ENCODE peak calls at places on chromosomes 11 and 22, in four cellular contexts. K is stimulated activated naive CD8-positive, alpha-beta T cell treated with anti-CD3 and anti-CD28 coated beads, Interleukin-15, Interleukin-2, amounts not matched to agents 100 U/mL and 50 U/mL, for 24 hours; B is stimulated activated CD4-positive, alpha-beta T cell treated with anti-CD3 and anti-CD28 coated beads, Interleukin-1b, Interleukin-23, amount 100 ng/mL, for 4 hours; F is ovary. X is an unnamed sample.

GRCh38 chr11:65448074-65448417 is 25.4 kb downstream of the NEAT1 start:
- DNase-seq in K (no peak), F (no peak), B (no peak), X (no peak)

GRCh38 chr11:9916480-9916879 is 252.6 kb downstream of the SWAP70 start:
- DNase-seq in K (no peak), F (no peak), B (no peak), X (no peak)

GRCh38 chr11:103325686-103326069 is 216.5 kb downstream of the DYNC2H1 start:
- DNase-seq in F (no peak), K (no peak), B (no peak), X (no peak)

GRCh38 chr11:47667135-47667534 is 24.8 kb upstream of the MTCH2 start:
- DNase-seq in B (no peak), K (no peak), F (peak), X (no peak)

GRCh38 chr22:19762315-19763140 is 1.9 kb downstream of the TBX1 start:
- DNase-seq in K (no peak), F (no peak), B (no peak), X (no peak)

GRCh38 chr11:110199184-110199981 is 97.0 kb downstream of the RDX start:
- DNase-seq in K (no peak), F (no peak), B (no peak), X (no peak)

GRCh38 chr11:1879342-1879940 is 12.3 kb downstream of the PRR33 start:
- DNase-seq in K (no peak), F (peak), B (no peak), X (no peak)

GRCh38 chr11:6315811-6316425 is 4.4 kb downstream of the CAVIN3 start:
- DNase-seq in K (peak), F (peak), B (no peak), X (no peak)

GRCh38 chr11:108703916-108704315 is 39.0 kb downstream of the DDX10 start:
- DNase-seq in K (no peak), F (no peak), B (no peak), X (no peak)

GRCh38 chr11:112118176-112118575 is 31.5 kb downstream of the SDHD start:
- DNase-seq in B (no peak), K (peak), F (no peak), X (no peak)

GRCh38 chr11:34160049-34160721 is 54.8 kb downstream of the NAT10 start:
- DNase-seq in B (no peak), F (peak), K (no peak), X (no peak)

GRCh38 chr11:108793138-108793537 is 128.3 kb downstream of the DDX10 start:
- DNase-seq in K (no peak), B (no peak), F (no peak), X (no peak)

GRCh38 chr11:30344085-30344484 is 21.2 kb downstream of the ARL14EP start:
- DNase-seq in B (no peak), F (no peak), K (no peak), X (no peak)

GRCh38 chr22:44107341-44107740 is 73.4 kb upstream of the PARVG start:
- DNase-seq in K (no peak), B (no peak), F (no peak), X (no peak)

GRCh38 chr11:61186504-61186903 is 16.8 kb upstream of the PGA3 start:
- DNase-seq in B (no peak), K (no peak), F (no peak), X (no peak)

GRCh38 chr22:44814266-44815098 is 62.1 kb downstream of the ARHGAP8 start:
- DNase-seq in B (no peak), K (no peak), F (no peak), X (no peak)

GRCh38 chr22:39530692-39531331 is 1.7 kb downstream of the RPS19BP1 start:
- DNase-seq in F (peak), B (no peak), K (peak), X (no peak)

GRCh38 chr11:30131535-30131934 is 99.3 kb upstream of the FSHB start:
- DNase-seq in K (no peak), B (no peak), F (no peak), X (no peak)

GRCh38 chr11:10540915-10541591 is at the start of gene RNF141:
- DNase-seq in F (peak), B (peak), K (peak), X (peak)

GRCh38 chr22:47300698-47301405 is 538.4 kb downstream of the TBC1D22A start:
- DNase-seq in F (no peak), K (no peak), B (no peak), X (no peak)

GRCh38 chr11:24286238-24286637 is 210.6 kb upstream of the LUZP2 start:
- DNase-seq in K (no peak), B (no peak), F (no peak), X (no peak)

GRCh38 chr22:20079745-20080444 is at the start of gene DGCR8:
- DNase-seq in K (peak), B (peak), F (peak), X (peak)

GRCh38 chr11:74684661-74685060 is 46.6 kb downstream of the CHRDL2 start:
- DNase-seq in K (no peak), B (no peak), F (no peak), X (no peak)

GRCh38 chr22:28430656-28431055 is 249.0 kb downstream of the TTC28 start:
- DNase-seq in B (no peak), F (no peak), K (no peak), X (no peak)

GRCh38 chr22:43363580-43364435 is 20.6 kb upstream of the SCUBE1 start:
- DNase-seq in K (no peak), F (no peak), B (no peak), X (no peak)

GRCh38 chr22:49549851-49550430 is 277.7 kb downstream of the BRD1 start:
- DNase-seq in B (no peak), F (no peak), K (no peak), X (no peak)

GRCh38 chr11:61061081-61061826 is 41.0 kb upstream of the CD5 start:
- DNase-seq in F (no peak), B (peak), K (peak), X (no peak)

GRCh38 chr22:44404341-44405020 is 91.7 kb upstream of the SHISAL1 start:
- DNase-seq in F (peak), B (no peak), K (no peak), X (no peak)

GRCh38 chr22:29080061-29080975 is 7.5 kb downstream of the KREMEN1 start:
- DNase-seq in F (no peak), K (no peak), B (no peak), X (no peak)

GRCh38 chr11:2832718-2833020 is 52.9 kb downstream of the CDKN1C start:
- DNase-seq in B (no peak), F (no peak), K (no peak), X (no peak)

GRCh38 chr22:49146511-49146910 is 681.2 kb downstream of the BRD1 start:
- DNase-seq in K (no peak), B (no peak), F (no peak), X (no peak)

X was measured in cerebellar nuclear complex.